ENCODE peak calls at places on chromosomes 2 and 18, in ten cellular contexts. V is kidney tubule cell, D is LoVo, W is GM04504, K is mesendoderm, M is tibial artery, L is HTR-8/SVneo, C is NCI-H1092, I is SK-N-SH, T is amniotic stem cell. Z is an unnamed sample.

GRCh38 chr2:72757177-72757775 is 68.6 kb downstream of the EXOC6B start:
- DNase-seq in V (no peak), D (peak), W (no peak), K (peak), M (no peak), L (peak), C (no peak), I (peak), T (peak), Z (peak)

GRCh38 chr18:25146113-25146512 is 205.9 kb downstream of the ZNF521 start:
- DNase-seq in V (no peak), D (no peak), W (no peak), K (no peak), M (no peak), L (no peak), C (no peak), I (no peak), T (no peak), Z (no peak)

GRCh38 chr2:8538531-8538930 is 143.3 kb upstream of the ID2 start:
- DNase-seq in V (no peak), D (no peak), W (no peak), K (no peak), M (peak), L (no peak), C (no peak), I (no peak), T (no peak), Z (no peak)

GRCh38 chr18:74498712-74499629 is 2.8 kb downstream of the CNDP2 start:
- DNase-seq in V (peak), D (peak), W (no peak), K (no peak), M (peak), L (no peak), C (no peak), I (no peak), T (no peak), Z (no peak)

GRCh38 chr2:109369671-109370191 is 240.7 kb downstream of the SH3RF3 start:
- DNase-seq in V (no peak), D (no peak), W (no peak), K (no peak), M (no peak), L (no peak), C (no peak), I (no peak), T (no peak), Z (no peak)

GRCh38 chr2:159093496-159093895 is 125.1 kb downstream of the TANC1 start:
- DNase-seq in V (no peak), D (no peak), W (no peak), K (no peak), M (no peak), L (no peak), C (no peak), I (no peak), T (no peak), Z (peak)

GRCh38 chr2:12717191-12717987 is 653 bp downstream of the TRIB2 start:
- DNase-seq in V (peak), D (peak), W (no peak), K (peak), M (peak), L (peak), C (peak), I (peak), T (peak), Z (peak)

GRCh38 chr2:75515584-75516368 is 45.0 kb downstream of the EVA1A start:
- DNase-seq in V (no peak), D (no peak), W (no peak), K (no peak), M (no peak), L (no peak), C (no peak), I (no peak), T (no peak), Z (no peak)

GRCh38 chr2:16900405-16901025 is 234.9 kb upstream of the CYRIA start:
- DNase-seq in V (peak), D (peak), W (no peak), K (peak), M (no peak), L (no peak), C (no peak), I (no peak), T (no peak), Z (peak)

GRCh38 chr2:3045318-3045921 is 332.2 kb downstream of the EIPR1 start:
- DNase-seq in V (no peak), D (no peak), W (no peak), K (no peak), M (no peak), L (no peak), C (no peak), I (no peak), T (no peak), Z (no peak)

GRCh38 chr2:40844353-40845277 is 392.7 kb upstream of the SLC8A1 start:
- DNase-seq in V (peak), D (peak), W (no peak), K (peak), M (no peak), L (peak), C (no peak), I (no peak), T (no peak), Z (no peak)

GRCh38 chr2:124970065-124970464 is 945.0 kb downstream of the CNTNAP5 start:
- DNase-seq in V (no peak), D (no peak), W (no peak), K (no peak), M (no peak), L (no peak), C (no peak), I (no peak), T (no peak), Z (no peak)

GRCh38 chr2:161412346-161412745 is 3.8 kb upstream of the TBR1 start:
- DNase-seq in V (no peak), D (no peak), W (no peak), K (no peak), M (no peak), L (no peak), C (no peak), I (no peak), T (no peak), Z (peak)

GRCh38 chr2:117396161-117396560 is 418.3 kb upstream of the DDX18 start:
- DNase-seq in V (no peak), D (no peak), W (no peak), K (no peak), M (no peak), L (no peak), C (no peak), I (no peak), T (no peak), Z (no peak)

GRCh38 chr18:41674466-41674865 is 280.6 kb upstream of the PIK3C3 start:
- DNase-seq in V (no peak), D (no peak), W (no peak), K (no peak), M (no peak), L (no peak), C (no peak), I (peak), T (no peak), Z (no peak)

GRCh38 chr2:158931577-158931976 is 36.9 kb upstream of the TANC1 start:
- DNase-seq in V (peak), D (no peak), W (peak), K (no peak), M (no peak), L (peak), C (no peak), I (no peak), T (peak), Z (no peak)

GRCh38 chr2:37671816-37672103 is 318 bp upstream of the CDC42EP3 start:
- DNase-seq in V (no peak), D (no peak), W (no peak), K (no peak), M (peak), L (no peak), C (no peak), I (no peak), T (no peak), Z (peak)

GRCh38 chr18:9296233-9297006 is 38.2 kb upstream of the TWSG1 start:
- DNase-seq in V (no peak), D (no peak), W (no peak), K (no peak), M (no peak), L (no peak), C (no peak), I (no peak), T (no peak), Z (no peak)

Z was measured in DMS 273 treated with DMSO at 0.1 percent for 48 hours.